ENCODE peak calls at places on chromosome 10, in six cellular contexts. S, P, L, K, D and R are unnamed samples.

GRCh38 chr10:86667421-86668181 is 710 bp upstream of the LDB3 start:
- DNase-seq in S (no peak), P (no peak), L (no peak), K (no peak), D (no peak), R (no peak)

GRCh38 chr10:31467791-31468535 is 148.9 kb downstream of the ZEB1 start:
- DNase-seq in S (no peak), P (peak; percentile 54), L (peak; percentile 87), K (peak; percentile 66), D (no peak), R (peak; percentile 91)

GRCh38 chr10:97427571-97428179 is 1.7 kb downstream of the PGAM1 start:
- DNase-seq in S (peak; percentile 63), P (peak; percentile 73), L (peak; percentile 86), K (peak; percentile 74), D (peak; percentile 36), R (peak; percentile 97)

GRCh38 chr10:132616170-132616994 is 78.8 kb downstream of the INPP5A start:
- DNase-seq in S (no peak), P (no peak), L (no peak), K (no peak), D (no peak), R (no peak)

GRCh38 chr10:132714906-132715790 is 70.8 kb downstream of the NKX6-2 start:
- DNase-seq in S (no peak), P (no peak), L (no peak), K (no peak), D (no peak), R (no peak)

GRCh38 chr10:18606051-18606730 is 45.2 kb downstream of the NSUN6 start:
- DNase-seq in S (no peak), P (no peak), L (no peak), K (no peak), D (no peak), R (peak; percentile 70)

GRCh38 chr10:67114945-67115344 is 189.1 kb downstream of the LRRTM3 start:
- DNase-seq in S (no peak), P (no peak), L (no peak), K (peak; percentile 7), D (no peak), R (no peak)

GRCh38 chr10:99276848-99277486 is 41.3 kb upstream of the HPSE2 start:
- DNase-seq in S (peak; percentile 32), P (no peak), L (no peak), K (peak; percentile 29), D (peak; percentile 2), R (peak; percentile 25)

GRCh38 chr10:58282615-58283014 is 13.7 kb downstream of the CISD1 start:
- DNase-seq in S (no peak), P (no peak), L (no peak), K (peak; percentile 78), D (no peak), R (peak; percentile 27)

GRCh38 chr10:72126184-72126871 is 38.0 kb upstream of the SPOCK2 start:
- DNase-seq in S (no peak), P (no peak), L (no peak), K (peak; percentile 61), D (peak; percentile 75), R (peak; percentile 59)

GRCh38 chr10:124267231-124267885 is 151.4 kb downstream of the OAT start:
- DNase-seq in S (no peak), P (no peak), L (no peak), K (no peak), D (no peak), R (no peak)

GRCh38 chr10:29102233-29102632 is 186.6 kb upstream of the LYZL1 start:
- DNase-seq in S (no peak), P (no peak), L (no peak), K (peak; percentile 37), D (no peak), R (no peak)
- H3K4me1 ChIP-seq in S (no peaks in the 10 kb centered on the region), P (no peaks in the 10 kb centered on the region), L (no peaks in the 10 kb centered on the region), K (peaks cover 36% of the 10 kb centered on the region), D (peaks cover 13% of the 10 kb centered on the region), R (peaks cover 14% of the 10 kb centered on the region)

GRCh38 chr10:48307584-48307983 is 1.1 kb downstream of the MAPK8 start:
- DNase-seq in S (no peak), P (no peak), L (no peak), K (no peak), D (no peak), R (no peak)

GRCh38 chr10:48306870-48307531 is 524 bp downstream of the MAPK8 start:
- DNase-seq in S (peak; percentile 45), P (peak; percentile 56), L (no peak), K (peak; percentile 59), D (peak; percentile 35), R (peak; percentile 67)

GRCh38 chr10:48309711-48310226 is 3.3 kb downstream of the MAPK8 start:
- DNase-seq in S (no peak), P (no peak), L (no peak), K (peak; percentile 96), D (peak; percentile 64), R (no peak)

GRCh38 chr10:48305905-48306264 is 592 bp upstream of the MAPK8 start:
- DNase-seq in S (no peak), P (no peak), L (no peak), K (no peak), D (no peak), R (no peak)

GRCh38 chr10:48306265-48306869 is at the start of gene MAPK8:
- DNase-seq in S (peak; percentile 88), P (peak; percentile 99), L (peak; percentile 98), K (peak; percentile 97), D (peak; percentile 81), R (peak; percentile 97)
- H3K23ac ChIP-seq in S (peak within 1 kb of the TSS; percentile 77), P (no peak within 1 kb of the TSS), L (no peak within 1 kb of the TSS), K (no peak within 1 kb of the TSS), D (peak within 1 kb of the TSS; percentile 94), R (peak within 1 kb of the TSS; percentile 59)

GRCh38 chr10:21281173-21281572 is 244.3 kb downstream of the SKIDA1 start:
- DNase-seq in S (no peak), P (no peak), L (no peak), K (no peak), D (no peak), R (peak; percentile 42)
- H2AK5ac ChIP-seq in S (no peak overlapping the region), P (peak overlapping the region; percentile 98), L (peak overlapping the region; percentile 13), K (no peak overlapping the region), D (no peak overlapping the region), R (peak overlapping the region; percentile 66)

GRCh38 chr10:78915331-78915626 is 153.5 kb upstream of the ZMIZ1 start:
- DNase-seq in S (no peak), P (no peak), L (no peak), K (no peak), D (no peak), R (no peak)
- H3K4me1 ChIP-seq in S (peaks cover 30% of the 10 kb centered on the region), P (peaks cover 17% of the 10 kb centered on the region), L (peaks cover 10% of the 10 kb centered on the region), K (no peaks in the 10 kb centered on the region), D (no peaks in the 10 kb centered on the region), R (peaks cover 2% of the 10 kb centered on the region)

DNA sequence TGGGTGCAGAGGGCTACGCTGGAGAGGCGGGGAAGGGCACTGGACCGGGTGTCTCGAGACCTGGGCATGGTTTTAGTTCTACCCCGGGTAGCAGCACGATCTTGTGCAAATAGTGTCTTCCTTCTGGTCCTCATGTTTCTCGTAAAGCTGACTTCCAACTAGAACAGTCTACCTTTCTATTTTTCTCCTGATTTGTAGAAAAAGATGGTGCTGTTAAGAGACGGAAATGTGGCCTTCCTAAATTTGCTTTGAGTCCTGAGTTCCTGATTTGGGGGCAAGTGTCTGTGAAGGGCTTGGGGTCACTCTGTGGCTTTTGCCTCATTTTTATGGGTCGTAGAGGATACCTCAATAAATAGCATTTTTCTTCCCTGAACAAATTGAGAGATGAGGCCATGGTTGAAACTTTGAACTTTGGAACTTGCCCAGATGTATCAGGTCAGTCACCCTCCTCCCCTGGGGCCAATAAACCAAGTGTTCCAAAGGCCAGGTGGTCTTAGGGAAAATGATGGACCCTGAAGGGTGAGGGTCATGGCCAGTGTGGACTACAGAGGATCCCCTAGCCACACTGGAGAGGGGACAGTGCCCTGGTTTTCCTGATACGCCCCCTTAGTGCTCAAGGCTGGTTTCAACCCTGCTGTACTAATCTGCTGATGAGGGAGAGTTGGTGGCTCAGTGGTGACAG is 45.2 kb downstream of the GRK5 start:
- DNase-seq in S (no peak), P (no peak), L (no peak), K (no peak), D (no peak), R (no peak)
- H3K23ac ChIP-seq in S (no peak overlapping the region), P (no peak overlapping the region), L (no peak overlapping the region), K (no peak overlapping the region), D (peak overlapping the region; percentile 86), R (no peak overlapping the region)